ENCODE peak calls at places on chromosome 21, in ten cellular contexts. O is HL-60, W is spleen, B is HCT116, U is breast epithelium, S is prostate gland, A is endothelial cell of umbilical vein, F is vagina, C is HepG2, K is H1. G is an unnamed sample.

GRCh38 chr21:26572026-26572425 is 1.1 kb downstream of the CYYR1 start:
- DNase-seq in U (no peak), S (no peak), W (no peak), C (no peak), B (no peak), F (no peak), K (no peak), O (no peak), A (peak), G (no peak)

GRCh38 chr21:33265664-33266049 is 510 bp upstream of the IL10RB start:
- DNase-seq in C (no peak), F (no peak), O (peak), A (no peak), W (peak), B (no peak), U (peak), S (peak), K (no peak), G (peak)

GRCh38 chr21:28436286-28436932 is 556.3 kb downstream of the LTN1 start:
- DNase-seq in A (peak), B (no peak), F (no peak), C (no peak), O (no peak), K (no peak), U (no peak), S (no peak), W (no peak), G (no peak)

GRCh38 chr21:15826147-15826780 is 96.5 kb downstream of the USP25 start:
- DNase-seq in B (peak), K (no peak), W (no peak), S (peak), A (peak), F (no peak), O (peak), U (no peak), C (peak), G (peak)

GRCh38 chr21:44445413-44445812 is 9.9 kb upstream of the LRRC3 start:
- DNase-seq in U (no peak), B (no peak), A (no peak), S (no peak), W (peak), F (no peak), O (no peak), K (no peak), C (no peak), G (no peak)

GRCh38 chr21:15060776-15061175 is 4.0 kb downstream of the NRIP1 start:
- DNase-seq in W (no peak), K (no peak), A (no peak), B (no peak), O (no peak), C (no peak), S (no peak), U (no peak), F (no peak), G (no peak)

GRCh38 chr21:31191553-31191952 is 152.5 kb downstream of the TIAM1 start:
- DNase-seq in A (no peak), U (no peak), B (no peak), F (no peak), W (no peak), O (no peak), C (no peak), S (no peak), K (no peak), G (no peak)

GRCh38 chr21:45186709-45187108 is 101.0 kb downstream of the POFUT2 start:
- DNase-seq in U (no peak), F (no peak), B (no peak), K (no peak), O (no peak), C (no peak), S (no peak), W (no peak), A (no peak), G (no peak)

GRCh38 chr21:41247561-41247968 is 69.0 kb upstream of the FAM3B start:
- DNase-seq in A (peak), O (no peak), S (peak), U (no peak), C (peak), W (no peak), K (peak), F (no peak), B (no peak), G (peak)

GRCh38 chr21:31455506-31455905 is 111.4 kb upstream of the TIAM1 start:
- DNase-seq in W (no peak), F (no peak), B (no peak), O (no peak), K (no peak), A (no peak), U (no peak), S (no peak), C (no peak), G (no peak)

GRCh38 chr21:43467785-43468184 is 40.9 kb upstream of the SIK1 start:
- DNase-seq in S (no peak), C (no peak), U (no peak), W (peak), K (peak), B (no peak), O (no peak), F (no peak), A (no peak), G (no peak)

GRCh38 chr21:45865106-45865835 is 116.3 kb upstream of the COL6A1 start:
- DNase-seq in K (peak), O (no peak), A (no peak), F (no peak), B (no peak), W (no peak), C (no peak), S (no peak), U (no peak), G (no peak)

GRCh38 chr21:41709166-41709565 is 57.7 kb downstream of the RIPK4 start:
- DNase-seq in B (no peak), W (no peak), F (no peak), A (no peak), S (no peak), O (no peak), C (no peak), K (no peak), U (no peak), G (no peak)

GRCh38 chr21:46662765-46663500 is 27.5 kb downstream of the PRMT2 start:
- DNase-seq in A (no peak), K (no peak), U (no peak), B (no peak), S (no peak), F (no peak), C (no peak), O (no peak), W (no peak), G (no peak)

GRCh38 chr21:41750051-41750450 is 16.8 kb downstream of the RIPK4 start:
- DNase-seq in W (no peak), B (no peak), F (no peak), U (no peak), O (no peak), S (no peak), C (no peak), A (no peak), K (no peak), G (no peak)

GRCh38 chr21:17540530-17540929 is 27.7 kb downstream of the CXADR start:
- DNase-seq in B (no peak), U (no peak), S (no peak), K (no peak), W (no peak), A (peak), O (no peak), C (no peak), F (no peak), G (no peak)

DNA sequence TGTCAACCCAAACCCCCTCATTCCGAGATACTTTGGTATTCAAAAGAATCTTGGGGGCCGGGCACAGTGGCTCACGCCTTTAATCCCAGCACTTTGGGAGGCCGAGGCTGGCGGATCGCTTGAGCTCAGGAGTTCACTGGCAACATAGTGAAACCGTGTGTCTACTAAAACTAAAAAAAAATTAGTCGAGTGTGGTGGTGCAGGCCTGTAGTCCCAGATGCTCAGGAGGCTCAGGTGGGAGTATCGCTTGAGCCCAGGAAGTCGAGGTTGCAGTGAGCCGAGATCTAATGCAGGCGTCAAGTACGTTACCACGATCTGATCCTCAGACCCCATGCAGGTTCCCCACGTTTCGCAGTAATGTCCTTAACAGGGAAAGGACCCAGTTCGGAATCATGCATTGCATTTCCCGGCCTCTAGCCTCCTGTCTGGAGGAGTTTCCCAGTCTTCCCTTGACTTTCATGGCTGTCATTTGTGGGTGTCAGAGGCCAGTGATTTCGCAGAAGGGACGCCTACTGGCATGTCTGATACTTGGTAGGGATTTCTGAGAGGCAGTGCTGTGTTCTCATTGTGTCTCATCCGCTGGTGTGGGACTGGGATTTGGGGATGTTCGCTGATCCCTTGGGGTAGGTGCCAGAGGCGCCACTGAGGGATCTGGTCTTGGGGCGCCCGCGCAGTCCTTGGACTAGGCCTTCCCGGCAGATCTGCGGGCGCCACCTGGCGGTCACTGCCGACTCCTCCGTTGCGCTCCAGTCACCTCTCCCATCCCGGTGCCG is 39.3 kb upstream of the HMGN1 start:
- DNase-seq in F (no peak), C (peak), W (peak), K (peak), A (peak), O (peak), B (peak), S (peak), U (peak), G (peak)
- TF ChIP-seq POLR2AphosphoS5 in F (peak), C (no peak), W (peak), K (no peak), A (no peak), O (no peak), B (no peak), S (peak), U (no peak), G (peak)

GRCh38 chr21:36627242-36627641 is 71.7 kb upstream of the SIM2 start:
- DNase-seq in S (no peak), W (no peak), O (no peak), C (no peak), A (no peak), U (no peak), F (no peak), B (no peak), K (no peak), G (no peak)
- H3K27ac ChIP-seq in S (no peak), W (no peak), O (no peak), C (no peak), A (no peak), U (no peak), F (no peak), B (no peak), K (no peak), G (no peak)

GRCh38 chr21:20254964-20255363 is 743.2 kb upstream of the NCAM2 start:
- DNase-seq in O (no peak), K (no peak), B (no peak), C (no peak), A (no peak), U (no peak), F (no peak), W (no peak), S (no peak), G (no peak)

GRCh38 chr21:20253261-20253660 is 744.9 kb upstream of the NCAM2 start:
- DNase-seq in K (no peak), O (no peak), C (no peak), W (no peak), B (no peak), S (no peak), F (no peak), U (no peak), A (no peak), G (no peak)

GRCh38 chr21:20249401-20249800 is 748.8 kb upstream of the NCAM2 start:
- DNase-seq in F (no peak), C (no peak), K (no peak), O (no peak), S (no peak), B (no peak), A (no peak), U (no peak), W (no peak), G (no peak)

DNA sequence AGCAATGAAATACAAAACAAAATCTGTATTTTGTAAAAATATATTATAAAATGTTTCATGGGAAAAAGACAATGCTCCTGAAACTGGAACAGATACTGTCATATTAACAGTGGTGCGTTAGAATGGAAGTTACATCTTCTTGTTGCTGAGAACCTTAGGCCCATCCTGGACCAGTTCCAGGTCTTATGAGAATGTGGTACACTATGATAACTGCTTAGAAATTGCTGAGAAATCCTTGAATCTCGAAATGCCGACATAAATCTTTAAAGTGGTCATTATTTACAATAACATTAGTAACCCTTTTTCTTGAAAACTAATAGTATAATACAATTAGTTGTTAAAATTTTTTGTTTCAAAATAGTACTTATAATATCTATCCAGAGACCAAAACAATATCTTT is 747.9 kb upstream of the NCAM2 start:
- DNase-seq in B (no peak), U (no peak), F (no peak), K (no peak), S (no peak), W (no peak), O (no peak), C (no peak), A (no peak), G (no peak)
- TF ChIP-seq POLR2AphosphoS5 in B (no peak), U (no peak), F (no peak), K (no peak), S (no peak), W (no peak), O (no peak), C (no peak), A (no peak), G (no peak)

DNA sequence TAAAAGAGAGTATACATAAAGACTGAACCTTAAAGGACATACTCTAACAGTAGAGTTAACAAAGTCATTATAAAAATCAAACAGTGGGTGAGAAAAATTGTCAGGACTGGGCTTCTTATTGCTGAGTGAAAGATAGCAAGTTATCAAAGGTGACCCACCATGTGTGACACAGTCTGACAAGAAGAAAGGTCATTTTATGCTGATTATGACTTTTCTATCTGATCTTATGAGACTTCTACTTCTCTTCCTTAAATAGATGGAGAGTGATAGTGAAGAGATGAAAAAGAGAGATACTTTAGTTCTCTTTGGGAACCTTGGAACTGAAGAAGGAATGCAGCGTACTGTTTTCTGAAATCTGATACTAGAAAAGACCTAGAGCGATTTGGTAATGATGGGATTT is 2157.1 kb downstream of the NCAM2 start:
- DNase-seq in F (no peak), B (no peak), W (no peak), K (no peak), S (no peak), U (no peak), O (no peak), C (no peak), A (no peak), G (no peak)
- H3K27ac ChIP-seq in F (no peak), B (no peak), W (no peak), K (no peak), S (no peak), U (no peak), O (no peak), C (no peak), A (no peak), G (no peak)

GRCh38 chr21:18741954-18742353 is 338.4 kb upstream of the TMPRSS15 start:
- DNase-seq in U (no peak), F (no peak), S (no peak), K (no peak), B (no peak), O (no peak), A (no peak), C (no peak), W (no peak), G (no peak)

GRCh38 chr21:18743523-18743922 is 339.9 kb upstream of the TMPRSS15 start:
- DNase-seq in K (no peak), A (no peak), S (no peak), U (no peak), W (no peak), O (no peak), F (no peak), C (no peak), B (no peak), G (no peak)

GRCh38 chr21:18744840-18745239 is 341.3 kb upstream of the TMPRSS15 start:
- DNase-seq in W (no peak), S (no peak), C (no peak), O (no peak), B (no peak), K (no peak), A (no peak), U (no peak), F (no peak), G (no peak)
- TF ChIP-seq POLR2AphosphoS5 in W (no peak), S (no peak), C (no peak), O (no peak), B (no peak), K (no peak), A (no peak), U (no peak), F (no peak), G (no peak)

GRCh38 chr21:35002879-35003722 is 46.0 kb downstream of the RUNX1 start:
- DNase-seq in U (no peak), S (no peak), F (no peak), A (no peak), B (no peak), W (no peak), C (no peak), O (no peak), K (no peak), G (no peak)

GRCh38 chr21:34997295-34997694 is 51.8 kb downstream of the RUNX1 start:
- DNase-seq in S (no peak), B (no peak), F (no peak), K (no peak), C (no peak), U (no peak), W (no peak), A (no peak), O (no peak), G (no peak)

GRCh38 chr21:34996304-34997081 is 52.6 kb downstream of the RUNX1 start:
- DNase-seq in K (no peak), O (no peak), S (no peak), C (no peak), B (no peak), U (peak), W (no peak), A (no peak), F (no peak), G (no peak)

GRCh38 chr21:34995979-34996303 is 53.2 kb downstream of the RUNX1 start:
- DNase-seq in W (no peak), S (no peak), B (no peak), K (no peak), C (no peak), F (no peak), A (no peak), U (no peak), O (no peak), G (no peak)

GRCh38 chr21:34999397-34999941 is 49.6 kb downstream of the RUNX1 start:
- DNase-seq in O (no peak), F (no peak), W (no peak), U (no peak), A (no peak), B (no peak), K (no peak), S (no peak), C (no peak), G (no peak)
- H3K27ac ChIP-seq in O (no peak), F (peak), W (no peak), U (peak), A (no peak), B (no peak), K (no peak), S (peak), C (no peak), G (no peak)

G was measured in transverse colon.